ENCODE peak calls at places on chromosomes 13 and 19, in four cellular contexts. One of them, this sample, is unnamed.
A peak's percentile ranks its signal among the peaks of the same experiment; 100 is the strongest.

GRCh38 chr19:10891360-10892108 is 20.2 kb downstream of the CARM1 start:
- DNase-seq in mucosa of descending colon: peak; percentile 83
- DNase-seq in esophagus squamous epithelium: no peak
- DNase-seq in thoracic aorta: no peak
- DNase-seq in this sample: no peak

GRCh38 chr13:68304287-68304893 is 1074.3 kb upstream of the PCDH9 start:
- DNase-seq in mucosa of descending colon: peak; percentile 23
- DNase-seq in esophagus squamous epithelium: no peak
- DNase-seq in thoracic aorta: no peak
- DNase-seq in this sample: peak; percentile 37

GRCh38 chr13:63026285-63026797 is 1610.7 kb upstream of the PCDH20 start:
- DNase-seq in mucosa of descending colon: no peak
- DNase-seq in esophagus squamous epithelium: no peak
- DNase-seq in thoracic aorta: no peak
- DNase-seq in this sample: no peak

GRCh38 chr19:5369962-5370367 is 29.4 kb upstream of the PTPRS start:
- DNase-seq in mucosa of descending colon: peak; percentile 65
- DNase-seq in esophagus squamous epithelium: no peak
- DNase-seq in thoracic aorta: no peak
- DNase-seq in this sample: no peak

GRCh38 chr13:112968910-112969691 is at the start of gene MCF2L:
- DNase-seq in mucosa of descending colon: peak; percentile 64
- DNase-seq in esophagus squamous epithelium: no peak
- DNase-seq in thoracic aorta: no peak
- DNase-seq in this sample: no peak

GRCh38 chr13:108463365-108463764 is 166.0 kb upstream of the MYO16 start:
- DNase-seq in mucosa of descending colon: no peak
- DNase-seq in esophagus squamous epithelium: no peak
- DNase-seq in thoracic aorta: no peak
- DNase-seq in this sample: no peak

GRCh38 chr13:102784501-102784900 is 10.9 kb upstream of the TEX30 start:
- DNase-seq in mucosa of descending colon: no peak
- DNase-seq in esophagus squamous epithelium: no peak
- DNase-seq in thoracic aorta: no peak
- DNase-seq in this sample: no peak

GRCh38 chr19:44741258-44741731 is 7.2 kb upstream of the BCL3 start:
- DNase-seq in mucosa of descending colon: peak; percentile 54
- DNase-seq in esophagus squamous epithelium: no peak
- DNase-seq in thoracic aorta: no peak
- DNase-seq in this sample: no peak

GRCh38 chr13:53499551-53499950 is 470.9 kb downstream of the OLFM4 start:
- DNase-seq in mucosa of descending colon: no peak
- DNase-seq in esophagus squamous epithelium: no peak
- DNase-seq in thoracic aorta: no peak
- DNase-seq in this sample: no peak

GRCh38 chr19:51503428-51503827 is 1.8 kb upstream of the SIGLEC12 start:
- DNase-seq in mucosa of descending colon: no peak
- DNase-seq in esophagus squamous epithelium: no peak
- DNase-seq in thoracic aorta: no peak
- DNase-seq in this sample: no peak

GRCh38 chr13:35855531-35856019 is 275.6 kb downstream of the DCLK1 start:
- DNase-seq in mucosa of descending colon: no peak
- DNase-seq in esophagus squamous epithelium: no peak
- DNase-seq in thoracic aorta: no peak
- DNase-seq in this sample: no peak

GRCh38 chr13:47672982-47673670 is 327.9 kb downstream of the SUCLA2 start:
- DNase-seq in mucosa of descending colon: no peak
- DNase-seq in esophagus squamous epithelium: no peak
- DNase-seq in thoracic aorta: no peak
- DNase-seq in this sample: no peak

GRCh38 chr13:46903748-46904147 is 6.9 kb upstream of the HTR2A start:
- DNase-seq in mucosa of descending colon: no peak
- DNase-seq in esophagus squamous epithelium: no peak
- DNase-seq in thoracic aorta: no peak
- DNase-seq in this sample: no peak

GRCh38 chr19:10603873-10604459 is 16.9 kb upstream of the AP1M2 start:
- DNase-seq in mucosa of descending colon: no peak
- DNase-seq in esophagus squamous epithelium: no peak
- DNase-seq in thoracic aorta: no peak
- DNase-seq in this sample: peak; percentile 65

GRCh38 chr13:98749501-98749900 is 3.0 kb downstream of the SLC15A1 start:
- DNase-seq in mucosa of descending colon: no peak
- DNase-seq in esophagus squamous epithelium: no peak
- DNase-seq in thoracic aorta: no peak
- DNase-seq in this sample: no peak

GRCh38 chr13:32032780-32033179 is 1.2 kb downstream of the FRY start:
- DNase-seq in mucosa of descending colon: no peak
- DNase-seq in esophagus squamous epithelium: no peak
- DNase-seq in thoracic aorta: no peak
- DNase-seq in this sample: no peak

GRCh38 chr19:42090687-42091086 is 14.7 kb downstream of the ZNF574 start:
- DNase-seq in mucosa of descending colon: no peak
- DNase-seq in esophagus squamous epithelium: no peak
- DNase-seq in thoracic aorta: no peak
- DNase-seq in this sample: no peak

GRCh38 chr19:18208098-18208951 is 4.5 kb upstream of the RAB3A start:
- DNase-seq in mucosa of descending colon: peak; percentile 56
- DNase-seq in esophagus squamous epithelium: no peak
- DNase-seq in thoracic aorta: no peak
- DNase-seq in this sample: no peak

GRCh38 chr19:8835877-8836276 is 3.7 kb downstream of the MBD3L1 start:
- DNase-seq in mucosa of descending colon: no peak
- DNase-seq in esophagus squamous epithelium: no peak
- DNase-seq in thoracic aorta: no peak
- DNase-seq in this sample: no peak

GRCh38 chr13:46392967-46393366 is 5.9 kb upstream of the RUBCNL start:
- DNase-seq in mucosa of descending colon: no peak
- DNase-seq in esophagus squamous epithelium: no peak
- DNase-seq in thoracic aorta: no peak
- DNase-seq in this sample: no peak

GRCh38 chr13:53200498-53201453 is 172.2 kb downstream of the OLFM4 start:
- DNase-seq in mucosa of descending colon: peak; percentile 65
- DNase-seq in esophagus squamous epithelium: no peak
- DNase-seq in thoracic aorta: no peak
- DNase-seq in this sample: no peak

GRCh38 chr13:46113596-46113995 is 8.8 kb upstream of the CPB2 start:
- DNase-seq in mucosa of descending colon: no peak
- DNase-seq in esophagus squamous epithelium: no peak
- DNase-seq in thoracic aorta: no peak
- DNase-seq in this sample: no peak

GRCh38 chr13:106105153-106105552 is 430.3 kb downstream of the EFNB2 start:
- DNase-seq in mucosa of descending colon: no peak
- DNase-seq in esophagus squamous epithelium: no peak
- DNase-seq in thoracic aorta: no peak
- DNase-seq in this sample: no peak

GRCh38 chr19:49114630-49115363 is 627 bp downstream of the LIN7B start:
- DNase-seq in mucosa of descending colon: peak; percentile 72
- DNase-seq in esophagus squamous epithelium: no peak
- DNase-seq in thoracic aorta: no peak
- DNase-seq in this sample: no peak

GRCh38 chr13:40026174-40026585 is 370.7 kb downstream of the COG6 start:
- DNase-seq in mucosa of descending colon: no peak
- DNase-seq in esophagus squamous epithelium: no peak
- DNase-seq in thoracic aorta: no peak
- DNase-seq in this sample: no peak

GRCh38 chr19:15815306-15815705 is at the start of gene OR10H1:
- DNase-seq in mucosa of descending colon: no peak
- DNase-seq in esophagus squamous epithelium: no peak
- DNase-seq in thoracic aorta: no peak
- DNase-seq in this sample: no peak

GRCh38 chr19:5607318-5608270 is 15.0 kb downstream of the SAFB2 start:
- DNase-seq in mucosa of descending colon: no peak
- DNase-seq in esophagus squamous epithelium: no peak
- DNase-seq in thoracic aorta: no peak
- DNase-seq in this sample: no peak

GRCh38 chr19:13995017-13995728 is 10.9 kb downstream of the RFX1 start:
- DNase-seq in mucosa of descending colon: no peak
- DNase-seq in esophagus squamous epithelium: no peak
- DNase-seq in thoracic aorta: no peak
- DNase-seq in this sample: no peak

GRCh38 chr13:30873519-30873918 is 32.6 kb upstream of the MEDAG start:
- DNase-seq in mucosa of descending colon: no peak
- DNase-seq in esophagus squamous epithelium: no peak
- DNase-seq in thoracic aorta: no peak
- DNase-seq in this sample: no peak

GRCh38 chr19:43450545-43450997 is 14.8 kb downstream of the LYPD3 start:
- DNase-seq in mucosa of descending colon: no peak
- DNase-seq in esophagus squamous epithelium: no peak
- DNase-seq in thoracic aorta: no peak
- DNase-seq in this sample: no peak

GRCh38 chr13:100131863-100132574 is 43.1 kb downstream of the PCCA start:
- DNase-seq in mucosa of descending colon: no peak
- DNase-seq in esophagus squamous epithelium: no peak
- DNase-seq in thoracic aorta: no peak
- DNase-seq in this sample: no peak

GRCh38 chr13:113013303-113013702 is 44.3 kb downstream of the MCF2L start:
- DNase-seq in mucosa of descending colon: no peak
- DNase-seq in esophagus squamous epithelium: no peak
- DNase-seq in thoracic aorta: no peak
- DNase-seq in this sample: no peak

DNA sequence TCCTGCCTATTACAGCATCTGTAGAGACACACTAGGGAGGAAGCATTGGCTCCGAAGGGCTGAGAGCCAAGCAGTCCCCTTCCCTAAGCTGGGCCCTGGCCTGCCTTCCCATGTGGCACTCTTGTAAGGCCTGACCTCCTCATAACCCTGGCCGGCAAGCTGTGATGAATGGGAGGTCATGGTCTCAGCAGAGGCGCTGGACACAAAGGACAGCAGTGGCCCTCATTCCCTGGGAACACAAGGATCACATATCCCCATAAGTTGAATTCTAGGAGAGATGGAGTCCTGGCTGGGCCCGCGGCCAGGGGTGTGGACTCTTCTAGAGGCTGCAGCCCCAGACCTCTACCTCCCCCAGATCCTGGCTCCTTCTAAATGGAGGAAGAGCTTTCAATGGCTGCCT is 483.3 kb downstream of the ZNF536 start:
- DNase-seq in mucosa of descending colon: no peak
- DNase-seq in esophagus squamous epithelium: no peak
- DNase-seq in thoracic aorta: no peak
- DNase-seq in this sample: no peak
- H3K9me3 ChIP-seq in mucosa of descending colon: no peaks in the 10 kb centered on the region
- H3K9me3 ChIP-seq in esophagus squamous epithelium: no peaks in the 10 kb centered on the region
- H3K9me3 ChIP-seq in thoracic aorta: no peaks in the 10 kb centered on the region
- H3K9me3 ChIP-seq in this sample: no peaks in the 10 kb centered on the region

DNA sequence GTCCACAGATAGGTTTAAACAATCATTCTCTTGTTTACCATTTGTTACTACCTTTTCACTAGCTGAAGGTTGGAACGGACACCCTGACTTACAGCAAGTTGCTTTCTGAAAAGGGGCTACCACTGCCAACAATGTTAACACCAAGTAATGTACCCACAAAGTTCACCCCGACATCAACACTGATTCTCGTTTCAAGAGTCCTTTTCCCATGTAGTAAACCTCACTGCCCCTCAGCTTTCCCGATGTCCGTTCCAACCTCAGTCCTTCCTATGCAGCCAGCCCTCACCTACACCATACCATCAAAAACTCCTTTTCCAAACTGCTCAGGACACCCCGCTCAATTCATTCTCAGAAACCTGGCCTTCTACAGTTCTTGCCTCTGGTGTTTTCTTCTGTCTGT is 29.0 kb downstream of the PEG3 start:
- DNase-seq in mucosa of descending colon: no peak
- DNase-seq in esophagus squamous epithelium: no peak
- DNase-seq in thoracic aorta: no peak
- DNase-seq in this sample: no peak
- H3K9me3 ChIP-seq in mucosa of descending colon: peaks cover 39% of the 10 kb centered on the region
- H3K9me3 ChIP-seq in esophagus squamous epithelium: peaks cover 13% of the 10 kb centered on the region
- H3K9me3 ChIP-seq in thoracic aorta: no peaks in the 10 kb centered on the region
- H3K9me3 ChIP-seq in this sample: no peaks in the 10 kb centered on the region

GRCh38 chr13:72181661-72182060 is 314.7 kb upstream of the DACH1 start:
- DNase-seq in mucosa of descending colon: no peak
- DNase-seq in esophagus squamous epithelium: no peak
- DNase-seq in thoracic aorta: no peak
- DNase-seq in this sample: no peak

GRCh38 chr13:72185756-72186155 is 318.8 kb upstream of the DACH1 start:
- DNase-seq in mucosa of descending colon: no peak
- DNase-seq in esophagus squamous epithelium: no peak
- DNase-seq in thoracic aorta: no peak
- DNase-seq in this sample: no peak

GRCh38 chr13:72174549-72174948 is 307.5 kb upstream of the DACH1 start:
- DNase-seq in mucosa of descending colon: no peak
- DNase-seq in esophagus squamous epithelium: no peak
- DNase-seq in thoracic aorta: no peak
- DNase-seq in this sample: no peak

DNA sequence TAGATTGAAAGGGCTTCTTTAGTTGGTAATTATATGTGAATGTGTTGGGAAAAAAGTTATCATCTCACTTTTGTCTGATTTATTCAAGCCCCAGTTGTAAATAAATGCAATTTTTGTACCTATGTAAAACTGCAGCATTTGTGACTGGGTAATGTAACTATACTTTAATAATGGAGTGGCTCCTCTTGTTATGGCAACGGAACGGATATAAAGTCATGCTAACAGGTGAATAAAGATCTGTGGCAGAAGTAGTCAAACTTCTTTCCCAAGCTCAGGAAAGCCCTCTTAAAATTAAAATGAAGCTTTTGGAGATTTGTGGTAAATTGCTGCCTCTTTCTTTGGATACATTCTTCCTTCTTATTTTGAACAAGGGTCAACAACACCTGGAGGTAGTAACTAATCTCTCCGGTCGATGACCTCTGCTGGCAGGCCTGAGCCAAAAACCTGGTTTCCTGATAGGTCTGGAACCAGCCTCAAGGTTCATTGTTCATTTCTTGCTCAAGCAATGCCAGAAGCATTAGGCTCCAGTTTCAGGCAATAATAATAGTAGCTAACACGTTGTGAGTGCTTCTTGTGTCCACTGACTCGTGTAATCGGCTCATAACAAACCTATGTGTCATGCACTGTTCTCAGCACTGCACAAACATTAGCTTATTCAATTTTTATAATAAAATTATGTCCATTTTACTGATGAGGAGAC is 313.4 kb upstream of the DACH1 start:
- DNase-seq in mucosa of descending colon: no peak
- DNase-seq in esophagus squamous epithelium: no peak
- DNase-seq in thoracic aorta: no peak
- DNase-seq in this sample: no peak
- H3K9me3 ChIP-seq in mucosa of descending colon: no peaks in the 10 kb centered on the region
- H3K9me3 ChIP-seq in esophagus squamous epithelium: no peaks in the 10 kb centered on the region
- H3K9me3 ChIP-seq in thoracic aorta: no peaks in the 10 kb centered on the region
- H3K9me3 ChIP-seq in this sample: no peaks in the 10 kb centered on the region

GRCh38 chr19:34757441-34757840 is 15.6 kb downstream of the ZNF599 start:
- DNase-seq in mucosa of descending colon: no peak
- DNase-seq in esophagus squamous epithelium: no peak
- DNase-seq in thoracic aorta: no peak
- DNase-seq in this sample: no peak

GRCh38 chr19:34759218-34759917 is 13.6 kb downstream of the ZNF599 start:
- DNase-seq in mucosa of descending colon: no peak
- DNase-seq in esophagus squamous epithelium: no peak
- DNase-seq in thoracic aorta: no peak
- DNase-seq in this sample: no peak
- H3K9me3 ChIP-seq in mucosa of descending colon: peaks cover 100% of the 10 kb centered on the region
- H3K9me3 ChIP-seq in esophagus squamous epithelium: peaks cover 87% of the 10 kb centered on the region
- H3K9me3 ChIP-seq in thoracic aorta: peaks cover 98% of the 10 kb centered on the region
- H3K9me3 ChIP-seq in this sample: peaks cover 14% of the 10 kb centered on the region

This sample was measured in SK-N-MC.